ENCODE peak calls at places on chromosomes 3 and 15, in ten cellular contexts. One of them, this sample, is unnamed.

GRCh38 chr3:102512734-102513518 is 78.1 kb downstream of the ZPLD1 start:
- DNase-seq in Karpas-422: no peak
- DNase-seq in mesendoderm: no peak
- DNase-seq in heart left ventricle: no peak
- DNase-seq in IMR-90: no peak
- DNase-seq in SK-N-SH: no peak
- DNase-seq in endothelial cell of umbilical vein: no peak
- DNase-seq in H9: no peak
- DNase-seq in ovary: no peak
- DNase-seq in caudate nucleus: no peak
- DNase-seq in this sample: no peak

GRCh38 chr15:83064859-83065258 is 2.2 kb downstream of the BTBD1 start:
- DNase-seq in heart left ventricle: no peak
- DNase-seq in endothelial cell of umbilical vein: peak
- DNase-seq in H9: no peak
- DNase-seq in Karpas-422: no peak
- DNase-seq in mesendoderm: no peak
- DNase-seq in caudate nucleus: no peak
- DNase-seq in ovary: no peak
- DNase-seq in SK-N-SH: no peak
- DNase-seq in IMR-90: peak
- DNase-seq in this sample: no peak

GRCh38 chr3:115403791-115404190 is 219.5 kb upstream of the GAP43 start:
- DNase-seq in ovary: no peak
- DNase-seq in SK-N-SH: no peak
- DNase-seq in mesendoderm: peak
- DNase-seq in endothelial cell of umbilical vein: no peak
- DNase-seq in caudate nucleus: no peak
- DNase-seq in H9: no peak
- DNase-seq in Karpas-422: no peak
- DNase-seq in heart left ventricle: no peak
- DNase-seq in IMR-90: no peak
- DNase-seq in this sample: no peak

GRCh38 chr3:28239108-28239507 is 2.3 kb upstream of the CMC1 start:
- DNase-seq in H9: no peak
- DNase-seq in ovary: no peak
- DNase-seq in IMR-90: no peak
- DNase-seq in heart left ventricle: no peak
- DNase-seq in Karpas-422: no peak
- DNase-seq in SK-N-SH: no peak
- DNase-seq in mesendoderm: no peak
- DNase-seq in caudate nucleus: no peak
- DNase-seq in endothelial cell of umbilical vein: no peak
- DNase-seq in this sample: no peak

GRCh38 chr3:123090700-123091585 is 24.1 kb downstream of the PDIA5 start:
- DNase-seq in SK-N-SH: no peak
- DNase-seq in mesendoderm: no peak
- DNase-seq in IMR-90: peak
- DNase-seq in caudate nucleus: no peak
- DNase-seq in ovary: no peak
- DNase-seq in Karpas-422: no peak
- DNase-seq in H9: no peak
- DNase-seq in endothelial cell of umbilical vein: no peak
- DNase-seq in heart left ventricle: no peak
- DNase-seq in this sample: no peak

GRCh38 chr3:113035387-113035982 is 44.7 kb downstream of the GTPBP8 start:
- DNase-seq in IMR-90: peak
- DNase-seq in ovary: no peak
- DNase-seq in H9: peak
- DNase-seq in SK-N-SH: peak
- DNase-seq in Karpas-422: peak
- DNase-seq in mesendoderm: peak
- DNase-seq in endothelial cell of umbilical vein: peak
- DNase-seq in heart left ventricle: peak
- DNase-seq in caudate nucleus: no peak
- DNase-seq in this sample: peak

GRCh38 chr15:73959801-73960200 is 32.3 kb downstream of the STOML1 start:
- DNase-seq in SK-N-SH: no peak
- DNase-seq in endothelial cell of umbilical vein: no peak
- DNase-seq in heart left ventricle: no peak
- DNase-seq in mesendoderm: no peak
- DNase-seq in IMR-90: no peak
- DNase-seq in H9: no peak
- DNase-seq in ovary: peak
- DNase-seq in Karpas-422: no peak
- DNase-seq in caudate nucleus: no peak
- DNase-seq in this sample: no peak

GRCh38 chr3:57557088-57557537 is 1.0 kb downstream of the PDE12 start:
- DNase-seq in endothelial cell of umbilical vein: peak
- DNase-seq in IMR-90: peak
- DNase-seq in SK-N-SH: peak
- DNase-seq in caudate nucleus: no peak
- DNase-seq in H9: peak
- DNase-seq in mesendoderm: peak
- DNase-seq in ovary: no peak
- DNase-seq in heart left ventricle: no peak
- DNase-seq in Karpas-422: peak
- DNase-seq in this sample: peak

GRCh38 chr15:58393196-58393790 is 38.5 kb upstream of the LIPC start:
- DNase-seq in SK-N-SH: no peak
- DNase-seq in ovary: no peak
- DNase-seq in IMR-90: peak
- DNase-seq in Karpas-422: no peak
- DNase-seq in H9: no peak
- DNase-seq in endothelial cell of umbilical vein: no peak
- DNase-seq in heart left ventricle: no peak
- DNase-seq in caudate nucleus: no peak
- DNase-seq in mesendoderm: no peak
- DNase-seq in this sample: no peak

GRCh38 chr15:54033954-54034458 is 55.8 kb downstream of the UNC13C start:
- DNase-seq in SK-N-SH: no peak
- DNase-seq in ovary: no peak
- DNase-seq in IMR-90: no peak
- DNase-seq in endothelial cell of umbilical vein: no peak
- DNase-seq in Karpas-422: no peak
- DNase-seq in caudate nucleus: no peak
- DNase-seq in heart left ventricle: no peak
- DNase-seq in H9: no peak
- DNase-seq in mesendoderm: no peak
- DNase-seq in this sample: no peak

GRCh38 chr15:92979011-92979701 is 79.0 kb downstream of the CHD2 start:
- DNase-seq in H9: no peak
- DNase-seq in ovary: no peak
- DNase-seq in heart left ventricle: no peak
- DNase-seq in caudate nucleus: no peak
- DNase-seq in endothelial cell of umbilical vein: no peak
- DNase-seq in SK-N-SH: no peak
- DNase-seq in Karpas-422: no peak
- DNase-seq in mesendoderm: no peak
- DNase-seq in IMR-90: peak
- DNase-seq in this sample: no peak

GRCh38 chr3:126418256-126418530 is 23.5 kb downstream of the CFAP100 start:
- DNase-seq in ovary: no peak
- DNase-seq in caudate nucleus: no peak
- DNase-seq in SK-N-SH: peak
- DNase-seq in endothelial cell of umbilical vein: no peak
- DNase-seq in IMR-90: no peak
- DNase-seq in mesendoderm: no peak
- DNase-seq in Karpas-422: no peak
- DNase-seq in H9: no peak
- DNase-seq in heart left ventricle: no peak
- DNase-seq in this sample: no peak

GRCh38 chr15:26628879-26629529 is 143.9 kb downstream of the GABRB3 start:
- DNase-seq in mesendoderm: peak
- DNase-seq in IMR-90: peak
- DNase-seq in Karpas-422: no peak
- DNase-seq in endothelial cell of umbilical vein: peak
- DNase-seq in heart left ventricle: peak
- DNase-seq in SK-N-SH: no peak
- DNase-seq in ovary: peak
- DNase-seq in caudate nucleus: no peak
- DNase-seq in H9: peak
- DNase-seq in this sample: peak

GRCh38 chr15:77457619-77458265 is 37.1 kb downstream of the HMG20A start:
- DNase-seq in heart left ventricle: no peak
- DNase-seq in H9: no peak
- DNase-seq in mesendoderm: no peak
- DNase-seq in caudate nucleus: no peak
- DNase-seq in SK-N-SH: no peak
- DNase-seq in Karpas-422: no peak
- DNase-seq in ovary: no peak
- DNase-seq in endothelial cell of umbilical vein: peak
- DNase-seq in IMR-90: peak
- DNase-seq in this sample: no peak

GRCh38 chr3:9552252-9552999 is 1.2 kb downstream of the LHFPL4 start:
- DNase-seq in caudate nucleus: no peak
- DNase-seq in H9: peak
- DNase-seq in IMR-90: peak
- DNase-seq in ovary: no peak
- DNase-seq in endothelial cell of umbilical vein: peak
- DNase-seq in mesendoderm: peak
- DNase-seq in SK-N-SH: peak
- DNase-seq in Karpas-422: no peak
- DNase-seq in heart left ventricle: peak
- DNase-seq in this sample: peak

GRCh38 chr15:44298878-44299277 is 10.4 kb downstream of the GOLM2 start:
- DNase-seq in SK-N-SH: peak
- DNase-seq in H9: peak
- DNase-seq in Karpas-422: peak
- DNase-seq in ovary: no peak
- DNase-seq in IMR-90: no peak
- DNase-seq in endothelial cell of umbilical vein: no peak
- DNase-seq in caudate nucleus: no peak
- DNase-seq in heart left ventricle: no peak
- DNase-seq in mesendoderm: peak
- DNase-seq in this sample: no peak

GRCh38 chr3:148460686-148461085 is 237.0 kb upstream of the AGTR1 start:
- DNase-seq in endothelial cell of umbilical vein: no peak
- DNase-seq in IMR-90: no peak
- DNase-seq in caudate nucleus: no peak
- DNase-seq in SK-N-SH: no peak
- DNase-seq in mesendoderm: no peak
- DNase-seq in Karpas-422: no peak
- DNase-seq in H9: no peak
- DNase-seq in heart left ventricle: no peak
- DNase-seq in ovary: no peak
- DNase-seq in this sample: no peak
- H3K27ac ChIP-seq in endothelial cell of umbilical vein: no peak
- H3K27ac ChIP-seq in IMR-90: no peak
- H3K27ac ChIP-seq in caudate nucleus: no peak
- H3K27ac ChIP-seq in SK-N-SH: no peak
- H3K27ac ChIP-seq in mesendoderm: no peak
- H3K27ac ChIP-seq in Karpas-422: no peak
- H3K27ac ChIP-seq in H9: no peak
- H3K27ac ChIP-seq in heart left ventricle: no peak
- H3K27ac ChIP-seq in ovary: no peak
- H3K27ac ChIP-seq in this sample: no peak

GRCh38 chr3:187740446-187741399 is 4.5 kb downstream of the BCL6 start:
- DNase-seq in IMR-90: peak
- DNase-seq in mesendoderm: peak
- DNase-seq in SK-N-SH: peak
- DNase-seq in caudate nucleus: peak
- DNase-seq in Karpas-422: peak
- DNase-seq in ovary: peak
- DNase-seq in heart left ventricle: peak
- DNase-seq in H9: peak
- DNase-seq in endothelial cell of umbilical vein: peak
- DNase-seq in this sample: peak
- H3K27ac ChIP-seq in IMR-90: peak
- H3K27ac ChIP-seq in mesendoderm: no peak
- H3K27ac ChIP-seq in SK-N-SH: peak
- H3K27ac ChIP-seq in caudate nucleus: peak
- H3K27ac ChIP-seq in Karpas-422: peak
- H3K27ac ChIP-seq in ovary: peak
- H3K27ac ChIP-seq in heart left ventricle: peak
- H3K27ac ChIP-seq in H9: no peak
- H3K27ac ChIP-seq in endothelial cell of umbilical vein: peak
- H3K27ac ChIP-seq in this sample: peak

DNA sequence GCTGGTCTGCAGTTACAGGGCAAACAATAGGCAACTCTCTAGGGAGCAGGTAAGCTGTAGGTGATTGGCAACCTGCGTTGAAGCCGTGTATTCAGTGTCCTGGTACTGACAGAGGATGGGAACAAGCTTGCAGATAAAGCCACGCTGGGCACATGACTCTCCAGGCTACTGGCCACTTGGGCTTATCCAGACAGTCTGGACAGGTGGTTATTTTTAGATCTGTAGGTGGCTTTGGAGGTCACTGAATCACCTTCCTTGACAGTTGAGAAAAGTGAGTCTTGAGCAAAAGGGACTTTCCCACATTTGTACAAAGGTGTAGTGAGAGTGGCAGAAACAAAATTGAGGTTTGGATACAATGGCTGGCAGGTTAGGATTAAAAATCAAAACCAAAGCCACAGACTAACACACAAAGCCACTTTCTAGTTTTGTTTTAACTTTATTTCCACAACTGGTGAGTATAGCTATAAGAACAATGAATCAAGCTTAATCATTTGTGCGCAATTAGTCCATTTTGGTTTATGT is 22.3 kb upstream of the IL1RAP start:
- DNase-seq in ovary: no peak
- DNase-seq in heart left ventricle: peak
- DNase-seq in caudate nucleus: no peak
- DNase-seq in Karpas-422: no peak
- DNase-seq in endothelial cell of umbilical vein: no peak
- DNase-seq in mesendoderm: no peak
- DNase-seq in H9: no peak
- DNase-seq in SK-N-SH: no peak
- DNase-seq in IMR-90: no peak
- DNase-seq in this sample: no peak
- H3K27ac ChIP-seq in ovary: no peak
- H3K27ac ChIP-seq in heart left ventricle: peak
- H3K27ac ChIP-seq in caudate nucleus: no peak
- H3K27ac ChIP-seq in Karpas-422: no peak
- H3K27ac ChIP-seq in endothelial cell of umbilical vein: no peak
- H3K27ac ChIP-seq in mesendoderm: no peak
- H3K27ac ChIP-seq in H9: no peak
- H3K27ac ChIP-seq in SK-N-SH: no peak
- H3K27ac ChIP-seq in IMR-90: no peak
- H3K27ac ChIP-seq in this sample: no peak

DNA sequence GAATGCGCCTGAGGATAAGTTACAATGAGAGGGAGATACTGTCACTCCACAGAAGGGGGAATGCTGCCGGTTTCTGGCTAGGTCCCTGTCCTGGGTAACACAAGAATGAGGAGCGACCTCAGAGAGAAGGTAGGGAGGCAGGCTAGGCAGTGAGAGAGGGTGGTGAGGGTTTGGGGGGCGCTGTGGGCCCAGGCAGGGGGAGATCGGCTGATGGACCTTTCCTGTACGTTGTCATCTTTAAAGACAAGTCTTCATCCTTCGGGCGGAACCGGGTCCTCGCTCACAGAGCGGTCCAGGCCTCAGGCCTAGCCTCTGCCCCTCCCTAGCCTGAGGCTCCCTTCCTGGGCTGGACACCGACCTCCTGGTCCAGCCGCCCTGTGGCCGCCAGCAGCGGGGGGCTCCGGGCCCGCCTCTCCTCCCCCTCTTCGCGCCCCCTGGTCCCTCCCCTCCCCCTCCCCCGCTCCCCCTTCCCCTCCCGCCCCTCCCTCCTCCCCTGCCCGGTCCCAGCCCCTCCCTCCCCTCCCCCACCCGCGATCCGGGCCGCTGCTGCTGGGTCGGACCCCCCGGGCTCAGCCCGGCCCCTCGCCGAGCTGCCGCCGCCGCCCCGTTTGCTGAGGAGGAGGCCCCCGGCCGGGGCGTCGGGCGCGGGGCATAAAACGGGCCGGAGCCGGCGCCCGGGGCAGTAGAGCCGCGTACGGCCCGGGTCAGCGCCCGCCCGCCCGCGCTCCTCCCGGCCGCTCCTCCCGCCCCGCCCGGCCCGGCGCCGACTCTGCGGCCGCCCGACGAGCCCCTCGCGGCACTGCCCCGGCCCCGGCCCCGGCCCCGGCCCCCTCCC is at the start of gene CHRD:
- DNase-seq in heart left ventricle: peak
- DNase-seq in mesendoderm: peak
- DNase-seq in ovary: peak
- DNase-seq in SK-N-SH: no peak
- DNase-seq in H9: no peak
- DNase-seq in caudate nucleus: no peak
- DNase-seq in IMR-90: no peak
- DNase-seq in endothelial cell of umbilical vein: no peak
- DNase-seq in Karpas-422: no peak
- DNase-seq in this sample: no peak
- H3K27ac ChIP-seq in heart left ventricle: peak
- H3K27ac ChIP-seq in mesendoderm: no peak
- H3K27ac ChIP-seq in ovary: peak
- H3K27ac ChIP-seq in SK-N-SH: no peak
- H3K27ac ChIP-seq in H9: no peak
- H3K27ac ChIP-seq in caudate nucleus: no peak
- H3K27ac ChIP-seq in IMR-90: no peak
- H3K27ac ChIP-seq in endothelial cell of umbilical vein: no peak
- H3K27ac ChIP-seq in Karpas-422: no peak
- H3K27ac ChIP-seq in this sample: no peak

This sample was measured in naive thymus-derived CD4-positive, alpha-beta T cell.